ENCODE peak calls at places on chromosomes 13 and 19, in ten cellular contexts. K is stimulated activated CD4-positive, alpha-beta T cell treated with anti-CD3 and anti-CD28 coated beads, Interleukin-2, amount 100 ng/mL, for 48 hours; V is A549; F is thoracic aorta; O is NCI-H1092; A is activated T-cell treated with anti-CD3 and anti-CD28 coated beads, Interleukin-2, amount 50 U/mL, for 24 hours; T is activated CD4-positive, alpha-beta T cell treated with anti-CD3 and anti-CD28 coated beads, Interleukin-2, amount 10 ng/mL, durations not matched to agents 7 days and 5 days; C is HFFc6; W is sigmoid colon; U is PC-3. B is an unnamed sample.

GRCh38 chr19:409006-409514 is at the start of gene C2CD4C:
- DNase-seq in W (no peak), F (no peak), T (no peak), C (no peak), U (no peak), A (peak; percentile 60), O (no peak), K (no peak), V (no peak), B (peak; percentile 12)

GRCh38 chr19:23075031-23075733 is 41.6 kb upstream of the ZNF730 start:
- DNase-seq in A (no peak), F (no peak), V (no peak), T (peak; percentile 20), K (no peak), U (peak; percentile 27), C (no peak), W (peak; percentile 76), O (peak; percentile 67), B (no peak)

GRCh38 chr19:37991841-37992248 is 84.8 kb downstream of the SIPA1L3 start:
- DNase-seq in T (no peak), A (no peak), W (no peak), F (no peak), V (no peak), C (peak; percentile 12), O (no peak), K (no peak), U (peak; percentile 70), B (no peak)

GRCh38 chr19:5318306-5318705 is 22.3 kb downstream of the PTPRS start:
- DNase-seq in K (no peak), U (no peak), F (no peak), A (no peak), W (no peak), O (no peak), C (no peak), V (no peak), T (no peak), B (no peak)

GRCh38 chr13:75896271-75896670 is 260.1 kb downstream of the LMO7 start:
- DNase-seq in W (no peak), V (no peak), A (no peak), C (no peak), O (no peak), K (no peak), T (no peak), U (peak; percentile 43), F (no peak), B (no peak)

GRCh38 chr19:11324079-11324661 is 15.3 kb downstream of the RAB3D start:
- DNase-seq in W (peak; percentile 92), U (peak; percentile 57), A (peak; percentile 54), O (peak; percentile 73), T (peak; percentile 52), C (peak; percentile 86), K (no peak), V (no peak), F (peak; percentile 33), B (peak; percentile 60)

GRCh38 chr13:47033216-47033615 is 136.4 kb upstream of the HTR2A start:
- DNase-seq in V (no peak), K (no peak), T (no peak), C (peak; percentile 31), W (no peak), A (no peak), U (peak; percentile 57), F (no peak), O (no peak), B (no peak)

GRCh38 chr13:45541806-45542205 is 73.7 kb downstream of the ERICH6B start:
- DNase-seq in V (no peak), O (no peak), F (no peak), K (no peak), A (no peak), W (no peak), C (no peak), U (no peak), T (no peak), B (no peak)

GRCh38 chr13:32254916-32255743 is 60.0 kb downstream of the ZAR1L start:
- DNase-seq in O (no peak), K (no peak), C (no peak), W (no peak), F (no peak), V (no peak), T (no peak), U (peak; percentile 45), A (no peak), B (no peak)

GRCh38 chr19:3591876-3592613 is 6.8 kb downstream of the GIPC3 start:
- DNase-seq in F (no peak), T (no peak), V (no peak), U (no peak), O (no peak), K (no peak), W (no peak), A (no peak), C (no peak), B (no peak)

GRCh38 chr13:40190656-40191100 is 475.8 kb downstream of the FOXO1 start:
- DNase-seq in V (no peak), F (no peak), U (peak; percentile 33), T (peak; percentile 86), O (no peak), A (peak; percentile 66), K (peak; percentile 45), C (peak; percentile 4), W (peak; percentile 74), B (peak; percentile 26)

GRCh38 chr13:49629196-49629938 is 1.1 kb downstream of the ARL11 start:
- DNase-seq in F (no peak), T (no peak), K (no peak), W (no peak), A (no peak), V (no peak), C (no peak), O (no peak), U (no peak), B (no peak)

GRCh38 chr13:110422913-110423688 is 116.0 kb downstream of the COL4A2 start:
- DNase-seq in U (no peak), F (no peak), T (no peak), C (no peak), V (no peak), W (no peak), A (no peak), O (no peak), K (no peak), B (no peak)

GRCh38 chr19:57099199-57099661 is 20.6 kb upstream of the USP29 start:
- DNase-seq in K (peak; percentile 64), U (peak; percentile 71), T (peak; percentile 44), F (no peak), O (no peak), C (peak; percentile 56), A (peak; percentile 70), V (peak; percentile 33), W (peak; percentile 84), B (peak; percentile 6)

GRCh38 chr19:3057275-3057714 is 5.0 kb downstream of the TLE5 start:
- DNase-seq in C (no peak), V (peak; percentile 37), A (no peak), K (no peak), U (peak; percentile 21), T (no peak), F (peak; percentile 51), O (peak; percentile 86), W (peak; percentile 97), B (no peak)

GRCh38 chr13:94382520-94382919 is 97.0 kb downstream of the DCT start:
- DNase-seq in T (no peak), U (no peak), C (no peak), K (no peak), F (no peak), O (no peak), V (no peak), W (no peak), A (no peak), B (no peak)

GRCh38 chr19:20664917-20665781 is 3.8 kb upstream of the ZNF626 start:
- DNase-seq in K (no peak), C (no peak), O (no peak), T (no peak), U (no peak), V (no peak), A (no peak), F (no peak), W (no peak), B (peak; percentile 16)

GRCh38 chr13:95902736-95903135 is 150.5 kb downstream of the UGGT2 start:
- DNase-seq in U (no peak), F (no peak), A (no peak), O (no peak), K (no peak), T (no peak), W (no peak), V (no peak), C (no peak), B (no peak)

GRCh38 chr19:40445945-40446784 is 2.0 kb upstream of the SERTAD3 start:
- DNase-seq in K (no peak), T (no peak), C (no peak), A (no peak), F (no peak), W (no peak), U (peak; percentile 55), V (no peak), O (no peak), B (no peak)

GRCh38 chr19:38277969-38278680 is 13.8 kb downstream of the SPINT2 start:
- DNase-seq in T (no peak), O (no peak), A (no peak), U (peak; percentile 17), K (no peak), W (no peak), F (peak; percentile 88), C (peak; percentile 57), V (no peak), B (no peak)

GRCh38 chr19:14118165-14119051 is 846 bp upstream of the PRKACA start:
- DNase-seq in U (no peak), C (peak; percentile 40), W (peak; percentile 97), K (no peak), O (peak; percentile 25), T (peak; percentile 46), F (no peak), A (peak; percentile 60), V (no peak), B (peak; percentile 56)

GRCh38 chr13:76808927-76809326 is 77.3 kb downstream of the KCTD12 start:
- DNase-seq in F (no peak), K (no peak), V (no peak), U (peak; percentile 72), W (no peak), A (no peak), T (no peak), C (no peak), O (no peak), B (no peak)

GRCh38 chr13:32314968-32315254 is 252 bp downstream of the ZAR1L start:
- DNase-seq in U (peak; percentile 5), F (no peak), O (no peak), K (peak; percentile 40), V (no peak), A (no peak), C (peak; percentile 48), W (no peak), T (peak; percentile 69), B (peak; percentile 78)

GRCh38 chr13:39379118-39379517 is 223.9 kb downstream of the LHFPL6 start:
- DNase-seq in A (no peak), W (no peak), K (no peak), V (no peak), U (no peak), O (no peak), F (no peak), C (no peak), T (no peak), B (no peak)

GRCh38 chr19:20247016-20247683 is 80.1 kb downstream of the ZNF486 start:
- DNase-seq in F (no peak), A (peak; percentile 45), U (peak; percentile 5), K (peak; percentile 19), C (no peak), W (no peak), O (peak; percentile 16), T (peak; percentile 34), V (no peak), B (no peak)

GRCh38 chr13:110107568-110108347 is 199.2 kb downstream of the COL4A1 start:
- DNase-seq in K (no peak), T (no peak), U (no peak), F (no peak), O (no peak), A (no peak), V (no peak), W (no peak), C (no peak), B (peak; percentile 61)